ENCODE peak calls at places on chromosomes 4 and X, in eight cellular contexts. One of them, this sample, is unnamed.

GRCh38 chr4:122163301-122163700 is 11.2 kb downstream of the BLTP1 start:
- DNase-seq in ACHN: no peak
- DNase-seq in endothelial cell of umbilical vein: no peak
- DNase-seq in astrocyte of the spinal cord: no peak
- DNase-seq in GM23338: no peak
- DNase-seq in NCI-H187 treated with DMSO at 0.1 percent for 48 hours: no peak
- DNase-seq in mucosa of descending colon: no peak
- DNase-seq in activated CD4-positive, alpha-beta T cell treated with anti-CD3 and anti-CD28 coated beads for 36 hours: no peak
- DNase-seq in this sample: no peak

GRCh38 chrX:72280210-72280882 is 3.3 kb upstream of the RPS4X start:
- DNase-seq in activated CD4-positive, alpha-beta T cell treated with anti-CD3 and anti-CD28 coated beads for 36 hours: no peak
- DNase-seq in endothelial cell of umbilical vein: no peak
- DNase-seq in mucosa of descending colon: no peak
- DNase-seq in ACHN: peak
- DNase-seq in GM23338: no peak
- DNase-seq in astrocyte of the spinal cord: no peak
- DNase-seq in NCI-H187 treated with DMSO at 0.1 percent for 48 hours: no peak
- DNase-seq in this sample: no peak

GRCh38 chr4:10020871-10021676 is at the start of gene SLC2A9:
- DNase-seq in ACHN: no peak
- DNase-seq in activated CD4-positive, alpha-beta T cell treated with anti-CD3 and anti-CD28 coated beads for 36 hours: no peak
- DNase-seq in NCI-H187 treated with DMSO at 0.1 percent for 48 hours: no peak
- DNase-seq in mucosa of descending colon: no peak
- DNase-seq in astrocyte of the spinal cord: no peak
- DNase-seq in endothelial cell of umbilical vein: peak
- DNase-seq in GM23338: no peak
- DNase-seq in this sample: no peak

GRCh38 chr4:99352602-99353580 is at the start of gene ADH1C:
- DNase-seq in mucosa of descending colon: no peak
- DNase-seq in ACHN: no peak
- DNase-seq in NCI-H187 treated with DMSO at 0.1 percent for 48 hours: no peak
- DNase-seq in GM23338: no peak
- DNase-seq in activated CD4-positive, alpha-beta T cell treated with anti-CD3 and anti-CD28 coated beads for 36 hours: no peak
- DNase-seq in astrocyte of the spinal cord: no peak
- DNase-seq in endothelial cell of umbilical vein: no peak
- DNase-seq in this sample: no peak

GRCh38 chrX:50068293-50068568 is 132.6 kb downstream of the AKAP4 start:
- DNase-seq in GM23338: no peak
- DNase-seq in mucosa of descending colon: no peak
- DNase-seq in endothelial cell of umbilical vein: no peak
- DNase-seq in ACHN: no peak
- DNase-seq in activated CD4-positive, alpha-beta T cell treated with anti-CD3 and anti-CD28 coated beads for 36 hours: peak
- DNase-seq in NCI-H187 treated with DMSO at 0.1 percent for 48 hours: no peak
- DNase-seq in astrocyte of the spinal cord: no peak
- DNase-seq in this sample: no peak

GRCh38 chr4:153156263-153156662 is 48.0 kb upstream of the TRIM2 start:
- DNase-seq in activated CD4-positive, alpha-beta T cell treated with anti-CD3 and anti-CD28 coated beads for 36 hours: peak
- DNase-seq in mucosa of descending colon: no peak
- DNase-seq in astrocyte of the spinal cord: no peak
- DNase-seq in endothelial cell of umbilical vein: no peak
- DNase-seq in NCI-H187 treated with DMSO at 0.1 percent for 48 hours: no peak
- DNase-seq in ACHN: no peak
- DNase-seq in GM23338: peak
- DNase-seq in this sample: no peak

GRCh38 chrX:136754641-136755040 is 26.1 kb downstream of the ARHGEF6 start:
- DNase-seq in astrocyte of the spinal cord: peak
- DNase-seq in NCI-H187 treated with DMSO at 0.1 percent for 48 hours: no peak
- DNase-seq in activated CD4-positive, alpha-beta T cell treated with anti-CD3 and anti-CD28 coated beads for 36 hours: peak
- DNase-seq in GM23338: no peak
- DNase-seq in ACHN: no peak
- DNase-seq in mucosa of descending colon: peak
- DNase-seq in endothelial cell of umbilical vein: no peak
- DNase-seq in this sample: no peak

GRCh38 chr4:57110635-57111546 is 706 bp upstream of the IGFBP7 start:
- DNase-seq in NCI-H187 treated with DMSO at 0.1 percent for 48 hours: no peak
- DNase-seq in GM23338: peak
- DNase-seq in mucosa of descending colon: no peak
- DNase-seq in ACHN: peak
- DNase-seq in endothelial cell of umbilical vein: peak
- DNase-seq in astrocyte of the spinal cord: peak
- DNase-seq in activated CD4-positive, alpha-beta T cell treated with anti-CD3 and anti-CD28 coated beads for 36 hours: peak
- DNase-seq in this sample: no peak

GRCh38 chrX:109902665-109903064 is 100.2 kb upstream of the TMEM164 start:
- DNase-seq in endothelial cell of umbilical vein: no peak
- DNase-seq in astrocyte of the spinal cord: peak
- DNase-seq in GM23338: no peak
- DNase-seq in ACHN: peak
- DNase-seq in mucosa of descending colon: no peak
- DNase-seq in activated CD4-positive, alpha-beta T cell treated with anti-CD3 and anti-CD28 coated beads for 36 hours: no peak
- DNase-seq in NCI-H187 treated with DMSO at 0.1 percent for 48 hours: no peak
- DNase-seq in this sample: no peak

GRCh38 chr4:95165926-95166524 is 382.7 kb downstream of the UNC5C start:
- DNase-seq in astrocyte of the spinal cord: peak
- DNase-seq in ACHN: peak
- DNase-seq in GM23338: peak
- DNase-seq in mucosa of descending colon: no peak
- DNase-seq in activated CD4-positive, alpha-beta T cell treated with anti-CD3 and anti-CD28 coated beads for 36 hours: peak
- DNase-seq in NCI-H187 treated with DMSO at 0.1 percent for 48 hours: peak
- DNase-seq in endothelial cell of umbilical vein: peak
- DNase-seq in this sample: no peak